ENCODE peak calls at places on chromosomes 16 and 17, in seven cellular contexts. K is activated CD4-positive, alpha-beta T cell treated with anti-CD3 and anti-CD28 coated beads for 48 hours; C is stimulated activated CD4-positive, alpha-beta T cell treated with anti-CD3 and anti-CD28 coated beads, TNF-alpha, amount 100 ng/mL, for 1 hour; U is LHCN-M2; J is BJ; R is Daoy; S is HS-5. B is an unnamed sample.

GRCh38 chr16:9846362-9847099 is 335.7 kb downstream of the GRIN2A start:
- DNase-seq in S (no peak), R (no peak), K (no peak), J (no peak), U (peak), C (no peak), B (no peak)

GRCh38 chr17:7398612-7399011 is 4.3 kb upstream of the PLSCR3 start:
- DNase-seq in C (no peak), J (no peak), S (no peak), U (no peak), R (no peak), K (no peak), B (no peak)

GRCh38 chr17:12231027-12231682 is 210.5 kb downstream of the MAP2K4 start:
- DNase-seq in U (no peak), J (no peak), C (no peak), S (peak), K (no peak), R (peak), B (no peak)

GRCh38 chr17:81018044-81018802 is 16.7 kb upstream of the BAIAP2 start:
- DNase-seq in J (no peak), S (no peak), U (no peak), K (peak), C (no peak), R (no peak), B (no peak)

GRCh38 chr17:59631221-59631720 is 11.6 kb downstream of the CLTC start:
- DNase-seq in R (no peak), U (no peak), S (no peak), J (no peak), C (no peak), K (no peak), B (no peak)

GRCh38 chr17:59683283-59683682 is 23.9 kb downstream of the PTRH2 start:
- DNase-seq in K (no peak), S (no peak), C (no peak), J (no peak), U (no peak), R (no peak), B (no peak)

GRCh38 chr16:2752850-2753522 is 548 bp downstream of the SRRM2 start:
- DNase-seq in K (peak), J (peak), C (peak), R (peak), S (peak), U (peak), B (peak)

GRCh38 chr17:49031965-49032928 is 35.1 kb downstream of the IGF2BP1 start:
- DNase-seq in J (no peak), C (no peak), R (peak), S (peak), K (peak), U (peak), B (peak)

GRCh38 chr17:12727076-12727750 is 61.5 kb downstream of the MYOCD start:
- DNase-seq in C (no peak), K (no peak), U (no peak), R (peak), J (peak), S (no peak), B (no peak)

GRCh38 chr16:86362155-86362849 is 148.0 kb upstream of the FOXF1 start:
- DNase-seq in U (no peak), K (no peak), R (peak), C (no peak), J (no peak), S (no peak), B (peak)

GRCh38 chr17:80942360-80943345 is 49.0 kb upstream of the CHMP6 start:
- DNase-seq in C (no peak), R (peak), U (peak), S (no peak), J (peak), K (no peak), B (peak)

GRCh38 chr17:39671651-39672521 is 3.6 kb downstream of the PNMT start:
- DNase-seq in J (no peak), R (no peak), C (no peak), S (no peak), U (peak), K (peak), B (peak)

GRCh38 chr16:11004957-11005610 is 60.7 kb downstream of the CLEC16A start:
- DNase-seq in U (peak), J (no peak), R (peak), K (no peak), S (peak), C (no peak), B (no peak)

GRCh38 chr17:28725166-28725659 is 820 bp downstream of the TLCD1 start:
- DNase-seq in U (peak), R (peak), J (no peak), S (no peak), K (peak), C (no peak), B (peak)

GRCh38 chr17:75371339-75371738 is 34.1 kb downstream of the GRB2 start:
- DNase-seq in S (no peak), R (no peak), C (no peak), U (no peak), K (no peak), J (no peak), B (no peak)

GRCh38 chr17:73168667-73169066 is 3.9 kb downstream of the SSTR2 start:
- DNase-seq in U (no peak), K (no peak), S (no peak), R (no peak), J (no peak), C (no peak), B (no peak)